ENCODE peak calls at places on chromosome 7, in four cellular contexts. D, Y, G and X are unnamed samples.

GRCh38 chr7:33128990-33129805 is at the start of gene BBS9:
- DNase-seq in D (peak), Y (peak), G (peak), X (peak)

GRCh38 chr7:96686305-96686704 is 23.3 kb downstream of the SEM1 start:
- DNase-seq in D (no peak), Y (no peak), G (peak), X (no peak)

GRCh38 chr7:128890306-128891109 is 20.0 kb downstream of the KCP start:
- DNase-seq in D (no peak), Y (no peak), G (no peak), X (no peak)

GRCh38 chr7:155252958-155253501 is 44.6 kb upstream of the INSIG1 start:
- DNase-seq in D (no peak), Y (no peak), G (no peak), X (no peak)

GRCh38 chr7:129882531-129882930 is 70.2 kb downstream of the UBE2H start:
- DNase-seq in D (no peak), Y (no peak), G (no peak), X (no peak)

GRCh38 chr7:34298492-34298891 is 359.5 kb upstream of the NPSR1 start:
- DNase-seq in D (no peak), Y (no peak), G (no peak), X (no peak)

GRCh38 chr7:4851459-4852422 is 10.1 kb downstream of the PAPOLB start:
- DNase-seq in D (no peak), Y (no peak), G (no peak), X (no peak)

GRCh38 chr7:98178321-98178720 is 32.9 kb upstream of the BHLHA15 start:
- DNase-seq in D (no peak), Y (peak), G (no peak), X (no peak)

GRCh38 chr7:2926120-2926897 is 82.2 kb upstream of the GNA12 start:
- DNase-seq in D (no peak), Y (no peak), G (no peak), X (no peak)

GRCh38 chr7:123155571-123155970 is 44.2 kb downstream of the SLC13A1 start:
- DNase-seq in D (no peak), Y (no peak), G (no peak), X (no peak)

GRCh38 chr7:111867348-111867931 is 305.1 kb upstream of the IMMP2L start:
- DNase-seq in D (no peak), Y (no peak), G (no peak), X (no peak)

GRCh38 chr7:16839646-16840045 is 34.8 kb upstream of the AGR2 start:
- DNase-seq in D (no peak), Y (no peak), G (no peak), X (no peak)

DNA sequence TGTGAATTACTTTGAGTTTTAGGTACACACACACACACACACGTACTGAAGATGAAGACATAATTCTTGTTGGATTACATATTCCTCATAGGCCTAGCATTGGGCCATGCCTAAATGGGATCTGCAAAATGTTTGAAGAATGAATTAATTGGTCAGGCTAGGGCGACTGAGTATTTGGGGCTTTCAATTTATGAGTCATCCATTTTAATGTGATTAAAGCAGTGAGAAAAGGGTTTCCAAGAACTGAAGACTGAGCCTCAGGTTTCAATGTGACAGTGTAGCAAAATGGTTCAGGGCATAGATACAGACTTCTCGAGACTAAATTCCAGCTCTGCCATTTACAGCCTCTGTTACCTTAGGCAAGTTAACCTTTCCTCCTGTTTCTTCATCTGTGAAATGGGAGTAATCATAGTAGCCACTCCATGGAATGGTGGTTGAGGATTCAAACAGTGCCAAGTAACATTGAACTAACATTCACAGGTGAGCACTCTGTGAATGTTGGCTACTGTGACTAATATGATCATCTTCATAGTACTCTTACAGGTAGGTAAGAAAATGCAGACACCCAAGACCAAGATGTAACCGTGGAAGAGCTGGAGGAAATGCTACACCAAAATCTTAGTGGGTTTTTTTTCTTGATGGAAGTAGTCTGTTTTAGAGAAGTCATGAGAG is 7.6 kb downstream of the BPGM start:
- DNase-seq in D (no peak), Y (no peak), G (no peak), X (no peak)
- TF ChIP-seq CTCF in D (no peak), Y (no peak), G (no peak), X (no peak)

GRCh38 chr7:135726389-135726788 is 1.6 kb downstream of the SLC13A4 start:
- DNase-seq in D (no peak), Y (no peak), G (no peak), X (no peak)
- TF ChIP-seq CTCF in D (no peak), Y (no peak), G (no peak), X (no peak)

DNA sequence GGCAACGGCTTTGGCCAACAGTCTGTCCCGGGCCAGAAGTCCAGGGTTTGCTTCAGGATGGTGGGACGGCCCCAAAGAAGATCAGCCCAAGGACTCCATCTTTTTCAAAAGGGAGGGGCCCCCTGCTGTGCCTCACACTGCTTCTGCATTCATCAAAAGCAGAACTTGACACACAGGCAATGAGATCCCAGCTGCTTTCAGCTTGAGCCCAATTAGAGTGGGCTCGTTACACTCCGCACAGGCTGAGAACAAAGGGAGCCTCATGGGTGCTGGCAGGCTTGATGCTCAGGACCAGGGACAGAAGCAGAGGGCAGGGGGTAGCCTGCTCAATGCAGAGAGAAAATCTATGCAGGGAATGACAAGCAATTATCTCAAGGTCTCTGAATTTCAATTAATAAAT is 45.5 kb downstream of the VOPP1 start:
- DNase-seq in D (no peak), Y (no peak), G (no peak), X (peak)
- TF ChIP-seq CTCF in D (no peak), Y (no peak), G (no peak), X (no peak)

GRCh38 chr7:93092757-93093370 is 24.9 kb downstream of the SAMD9 start:
- DNase-seq in D (no peak), Y (no peak), G (peak), X (peak)
- TF ChIP-seq CTCF in D (no peak), Y (no peak), G (peak), X (no peak)

GRCh38 chr7:28627869-28628268 is 215.6 kb downstream of the CREB5 start:
- DNase-seq in D (no peak), Y (no peak), G (no peak), X (no peak)

GRCh38 chr7:28627263-28627653 is 214.9 kb downstream of the CREB5 start:
- DNase-seq in D (no peak), Y (no peak), G (no peak), X (no peak)

GRCh38 chr7:28626191-28626590 is 213.9 kb downstream of the CREB5 start:
- DNase-seq in D (no peak), Y (no peak), G (no peak), X (no peak)

GRCh38 chr7:28625446-28625845 is 213.1 kb downstream of the CREB5 start:
- DNase-seq in D (no peak), Y (no peak), G (no peak), X (no peak)

DNA sequence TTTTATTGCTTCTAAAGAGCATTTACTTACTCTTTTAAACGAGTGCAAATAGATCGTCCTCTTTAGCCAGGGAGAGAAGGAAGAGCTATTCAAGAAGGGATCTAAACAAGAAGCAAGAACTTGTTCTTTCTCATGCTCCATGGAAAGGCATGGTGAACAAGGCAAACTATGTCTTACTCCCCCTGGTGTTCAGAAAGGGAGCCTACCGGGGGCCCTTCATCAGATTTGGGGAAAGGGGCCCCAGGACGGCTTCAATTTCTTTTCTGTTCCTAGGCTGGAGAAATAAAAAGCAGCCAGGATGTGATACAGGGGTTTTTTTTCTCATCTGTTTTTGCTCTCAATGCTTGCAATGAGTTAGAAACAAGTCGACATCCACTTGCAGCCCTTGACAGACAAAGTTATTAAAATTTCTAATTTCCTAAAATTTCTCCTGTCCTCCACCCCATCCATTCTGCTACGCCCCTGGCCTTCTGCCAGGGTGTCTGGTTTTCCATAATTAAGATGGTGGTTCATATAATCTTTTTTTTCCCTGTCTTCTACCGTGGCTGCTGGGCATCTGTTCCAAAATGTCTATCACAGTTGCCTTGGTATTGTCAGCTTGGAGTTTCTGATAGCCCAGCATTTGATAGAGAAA is 214.4 kb downstream of the CREB5 start:
- DNase-seq in D (no peak), Y (no peak), G (peak), X (peak)
- TF ChIP-seq CTCF in D (peak), Y (peak), G (peak), X (peak)